ENCODE peak calls at places on chromosomes 5 and 9, in four cellular contexts. C is RWPE2; H is CD8-positive, alpha-beta memory T cell; V is M059J. K is an unnamed sample.

GRCh38 chr5:32030226-32030625 is 143.9 kb downstream of the GOLPH3 start:
- DNase-seq in V (peak), C (no peak), H (no peak), K (no peak)

GRCh38 chr9:135797507-135798302 is 95.7 kb downstream of the KCNT1 start:
- DNase-seq in H (no peak), C (no peak), V (peak), K (peak)

GRCh38 chr9:70042461-70043215 is 1.0 kb upstream of the MAMDC2 start:
- DNase-seq in C (no peak), H (no peak), V (no peak), K (no peak)

GRCh38 chr5:23704176-23704855 is 196.9 kb downstream of the PRDM9 start:
- DNase-seq in C (no peak), V (no peak), H (no peak), K (no peak)

GRCh38 chr5:101721543-101721942 is 574.5 kb downstream of the SLCO4C1 start:
- DNase-seq in H (no peak), C (no peak), V (no peak), K (no peak)

GRCh38 chr5:150544606-150545219 is 36.8 kb downstream of the NDST1 start:
- DNase-seq in V (peak), C (no peak), H (peak), K (peak)

GRCh38 chr5:142262683-142263082 is 62.1 kb downstream of the SPRY4 start:
- DNase-seq in H (no peak), C (no peak), V (no peak), K (no peak)

GRCh38 chr9:34084562-34084961 is 35.9 kb upstream of the UBAP2 start:
- DNase-seq in V (no peak), C (no peak), H (no peak), K (no peak)

GRCh38 chr5:35443803-35444595 is 173.7 kb upstream of the SPEF2 start:
- DNase-seq in V (peak), H (no peak), C (no peak), K (no peak)

GRCh38 chr5:103117471-103117991 is 2.4 kb downstream of the GIN1 start:
- DNase-seq in V (no peak), H (no peak), C (no peak), K (no peak)

GRCh38 chr9:109331353-109331752 is 10.5 kb upstream of the EPB41L4B start:
- DNase-seq in V (peak), H (no peak), C (peak), K (no peak)

GRCh38 chr9:135000647-135001245 is 83.0 kb upstream of the FCN1 start:
- DNase-seq in C (no peak), V (no peak), H (no peak), K (no peak)

GRCh38 chr5:92662741-92663140 is 918.3 kb downstream of the NR2F1-AS1 start:
- DNase-seq in C (no peak), V (no peak), H (no peak), K (no peak)

GRCh38 chr5:154394328-154394727 is 51.5 kb upstream of the SAP30L start:
- DNase-seq in H (no peak), V (no peak), C (no peak), K (no peak)

GRCh38 chr9:1554123-1555045 is 460.8 kb upstream of the SMARCA2 start:
- DNase-seq in C (no peak), H (no peak), V (no peak), K (no peak)

GRCh38 chr5:158061451-158061850 is 202.5 kb upstream of the CLINT1 start:
- DNase-seq in C (no peak), H (no peak), V (no peak), K (no peak)

GRCh38 chr5:62937661-62938558 is 359.3 kb downstream of the LRRC70 start:
- DNase-seq in H (no peak), C (no peak), V (peak), K (no peak)

GRCh38 chr9:98034593-98035546 is 21.7 kb upstream of the NANS start:
- DNase-seq in V (peak), C (no peak), H (peak), K (peak)

GRCh38 chr5:90015584-90016018 is 394.0 kb downstream of the CETN3 start:
- DNase-seq in H (no peak), C (no peak), V (peak), K (no peak)

GRCh38 chr5:35947085-35947484 is 8.7 kb upstream of the CAPSL start:
- DNase-seq in V (no peak), H (no peak), C (no peak), K (no peak)

GRCh38 chr5:174523311-174524159 is 200.8 kb upstream of the MSX2 start:
- DNase-seq in V (no peak), C (no peak), H (no peak), K (no peak)

GRCh38 chr5:33166971-33167370 is 273.8 kb upstream of the TARS1 start:
- DNase-seq in H (no peak), V (peak), C (no peak), K (no peak)

GRCh38 chr5:159730285-159730684 is 186.0 kb upstream of the ADRA1B start:
- DNase-seq in H (no peak), C (no peak), V (peak), K (no peak)

GRCh38 chr9:2340046-2340760 is 281.4 kb upstream of the VLDLR start:
- DNase-seq in H (no peak), V (no peak), C (no peak), K (no peak)

GRCh38 chr5:89117131-89117644 is 234.2 kb upstream of the MEF2C start:
- DNase-seq in V (peak), H (no peak), C (peak), K (no peak)

GRCh38 chr9:131028221-131028884 is 19.4 kb downstream of the LAMC3 start:
- DNase-seq in H (no peak), V (no peak), C (no peak), K (no peak)

GRCh38 chr5:41445937-41446563 is 64.4 kb downstream of the PLCXD3 start:
- DNase-seq in V (peak), H (no peak), C (no peak), K (no peak)

GRCh38 chr9:116543731-116544400 is 143.2 kb upstream of the TRIM32 start:
- DNase-seq in H (no peak), C (no peak), V (peak), K (no peak)

GRCh38 chr9:96080364-96080763 is 204.9 kb downstream of the ERCC6L2 start:
- DNase-seq in C (peak), H (no peak), V (peak), K (no peak)

GRCh38 chr5:65828507-65828906 is 97.9 kb upstream of the ERBIN start:
- DNase-seq in V (no peak), H (no peak), C (no peak), K (no peak)

GRCh38 chr9:125789196-125789595 is 42.0 kb downstream of the PBX3 start:
- DNase-seq in C (no peak), V (no peak), H (no peak), K (no peak)

GRCh38 chr5:175867587-175868347 is 3.6 kb upstream of the CPLX2 start:
- DNase-seq in C (no peak), H (no peak), V (peak), K (no peak)